ENCODE peak calls at places on chromosomes 1 and 21, in six cellular contexts. E is RWPE2, X is brain microvascular endothelial cell, L is foreskin fibroblast, S is choroid plexus epithelial cell, G is PC-9. B is an unnamed sample.
A peak's percentile ranks its signal among the peaks of the same experiment; 100 is the strongest.

GRCh38 chr1:30232288-30232899 is 491.0 kb downstream of the MATN1 start:
- DNase-seq in E (no peak), X (no peak), L (no peak), S (no peak), G (no peak), B (no peak)

GRCh38 chr1:3707298-3707938 is 44.8 kb upstream of the CCDC27 start:
- DNase-seq in E (no peak), X (no peak), L (peak; percentile 27), S (no peak), G (no peak), B (no peak)

GRCh38 chr1:203299180-203299579 is 6.1 kb upstream of the BTG2 start:
- DNase-seq in E (no peak), X (no peak), L (no peak), S (no peak), G (no peak), B (no peak)

GRCh38 chr1:209051598-209051997 is 531.9 kb upstream of the CAMK1G start:
- DNase-seq in E (no peak), X (no peak), L (no peak), S (no peak), G (peak; percentile 12), B (no peak)

GRCh38 chr1:55696181-55696580 is 481.0 kb upstream of the USP24 start:
- DNase-seq in E (no peak), X (peak; percentile 90), L (peak; percentile 96), S (peak; percentile 48), G (no peak), B (peak; percentile 78)

GRCh38 chr21:43737158-43737950 is 18.4 kb downstream of the PDXK start:
- DNase-seq in E (no peak), X (no peak), L (no peak), S (no peak), G (no peak), B (no peak)

GRCh38 chr21:43809346-43809799 is 20.0 kb downstream of the RRP1 start:
- DNase-seq in E (no peak), X (no peak), L (no peak), S (no peak), G (no peak), B (no peak)

GRCh38 chr1:192807221-192807967 is 1.4 kb upstream of the RGS2 start:
- DNase-seq in E (no peak), X (no peak), L (peak; percentile 32), S (peak; percentile 70), G (no peak), B (no peak)

GRCh38 chr1:6099297-6099696 is 53.6 kb downstream of the KCNAB2 start:
- DNase-seq in E (peak; percentile 50), X (no peak), L (no peak), S (no peak), G (no peak), B (no peak)

GRCh38 chr1:60388092-60388987 is 314.8 kb upstream of the C1orf87 start:
- DNase-seq in E (no peak), X (no peak), L (peak; percentile 32), S (peak; percentile 5), G (no peak), B (peak; percentile 61)

GRCh38 chr1:18109756-18110597 is 2.4 kb downstream of the IGSF21 start:
- DNase-seq in E (no peak), X (no peak), L (peak; percentile 31), S (no peak), G (no peak), B (no peak)

GRCh38 chr1:173408886-173409285 is 68.2 kb upstream of the PRDX6 start:
- DNase-seq in E (no peak), X (no peak), L (no peak), S (peak; percentile 38), G (no peak), B (no peak)

DNA sequence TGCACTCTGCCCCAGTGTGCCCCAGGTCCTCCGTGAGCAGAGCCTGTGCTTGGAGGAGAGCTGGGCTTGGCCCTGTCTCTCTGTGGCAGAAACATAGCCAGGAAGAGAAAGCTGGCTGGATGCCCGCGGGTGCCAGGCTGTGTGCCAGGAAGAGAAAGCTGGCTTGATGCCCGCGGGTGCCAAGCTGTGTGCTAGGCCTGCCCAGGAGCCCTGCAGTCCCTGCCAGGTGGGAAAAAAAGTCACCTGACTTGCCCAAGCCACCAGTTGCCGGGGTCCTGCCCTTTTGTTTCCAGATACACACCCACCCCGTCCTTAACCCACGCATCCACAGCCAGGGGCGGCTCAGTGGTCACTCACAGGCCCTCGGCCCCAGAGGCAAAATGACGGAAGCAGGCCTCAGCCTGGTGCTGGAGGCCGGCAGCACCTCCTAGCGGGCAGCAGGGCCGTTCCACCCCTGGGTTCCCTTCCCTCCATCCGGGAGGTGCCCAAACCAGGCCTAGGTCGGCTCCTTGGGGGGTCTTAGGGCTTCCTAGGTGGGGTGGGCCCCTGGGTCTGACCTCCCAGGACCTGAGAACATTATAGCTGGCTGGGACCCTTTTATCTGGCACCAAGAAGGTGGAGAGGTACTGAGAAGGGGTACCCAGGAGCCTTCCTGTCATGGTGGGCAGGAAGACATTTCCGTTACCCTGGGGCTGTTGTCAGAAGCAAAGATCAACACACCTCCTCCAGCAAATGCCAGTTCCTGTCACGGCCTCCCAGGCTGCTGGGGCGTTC is 9.1 kb downstream of the ITGB2 start:
- DNase-seq in E (no peak), X (no peak), L (no peak), S (no peak), G (peak; percentile 84), B (no peak)
- H3K4me3 ChIP-seq in E (no peak overlapping the region), X (no peak overlapping the region), L (no peak overlapping the region), S (no peak overlapping the region), G (no peak overlapping the region), B (no peak overlapping the region)

DNA sequence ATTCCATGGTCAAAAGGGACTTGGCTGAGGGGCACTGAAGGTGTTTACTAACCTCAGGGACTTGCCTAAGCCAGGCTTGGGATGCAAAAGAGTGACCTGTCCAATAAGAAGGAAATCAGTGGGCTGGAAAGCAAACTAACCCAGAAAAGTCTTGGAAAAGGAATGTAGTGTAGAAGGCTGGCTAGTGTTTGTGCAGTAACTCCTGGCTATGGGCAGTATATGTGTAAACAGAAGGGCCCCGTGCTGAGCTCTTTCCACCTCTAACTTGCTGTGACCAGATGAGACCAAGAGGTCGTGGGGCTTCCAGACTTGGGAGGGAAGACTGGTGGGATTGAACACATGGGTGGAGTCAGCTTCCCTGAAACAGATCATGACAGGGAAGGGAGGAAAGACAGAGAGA is 4.1 kb downstream of the MINDY1 start:
- DNase-seq in E (no peak), X (no peak), L (no peak), S (peak; percentile 53), G (no peak), B (no peak)
- H3K4me3 ChIP-seq in E (no peak overlapping the region), X (no peak overlapping the region), L (no peak overlapping the region), S (no peak overlapping the region), G (no peak overlapping the region), B (no peak overlapping the region)

GRCh38 chr1:202210370-202210769 is 16.8 kb downstream of the LGR6 start:
- DNase-seq in E (no peak), X (no peak), L (peak; percentile 56), S (peak; percentile 48), G (no peak), B (peak; percentile 1)

GRCh38 chr1:202208458-202208857 is 14.9 kb downstream of the LGR6 start:
- DNase-seq in E (no peak), X (no peak), L (no peak), S (no peak), G (no peak), B (no peak)

GRCh38 chr1:202204065-202204464 is 10.5 kb downstream of the LGR6 start:
- DNase-seq in E (no peak), X (no peak), L (no peak), S (no peak), G (no peak), B (no peak)

GRCh38 chr1:202205523-202206190 is 12.1 kb downstream of the LGR6 start:
- DNase-seq in E (no peak), X (no peak), L (no peak), S (peak; percentile 35), G (no peak), B (no peak)

GRCh38 chr1:202207292-202207691 is 13.7 kb downstream of the LGR6 start:
- DNase-seq in E (no peak), X (peak; percentile 69), L (peak; percentile 84), S (peak; percentile 80), G (no peak), B (peak; percentile 35)
- H3K4me3 ChIP-seq in E (no peak overlapping the region), X (no peak overlapping the region), L (no peak overlapping the region), S (no peak overlapping the region), G (no peak overlapping the region), B (no peak overlapping the region)

DNA sequence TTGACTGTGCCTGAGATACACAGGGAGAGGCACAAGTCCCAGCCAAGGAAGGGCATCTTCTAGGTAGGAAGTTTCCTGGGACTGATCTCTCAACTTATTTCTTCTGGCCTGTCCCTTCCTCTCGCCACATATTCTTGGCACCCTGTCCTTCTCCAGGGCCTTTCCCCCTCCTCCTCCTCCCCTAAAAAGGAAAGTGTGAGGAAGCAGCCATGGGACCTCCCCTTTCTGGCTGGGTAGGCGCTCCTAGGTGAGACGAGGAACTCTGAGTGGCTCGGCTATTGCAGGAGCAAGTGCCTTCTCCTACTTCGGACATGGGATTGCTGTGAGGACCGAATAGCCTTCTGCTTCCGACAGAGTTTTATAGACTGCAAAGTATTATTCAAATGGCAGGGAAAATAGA is 15.5 kb upstream of the MTARC2 start:
- DNase-seq in E (no peak), X (no peak), L (no peak), S (no peak), G (no peak), B (no peak)
- H3K4me3 ChIP-seq in E (no peak overlapping the region), X (no peak overlapping the region), L (no peak overlapping the region), S (no peak overlapping the region), G (no peak overlapping the region), B (no peak overlapping the region)

GRCh38 chr1:11847667-11848445 is at the start of gene NPPA:
- DNase-seq in E (no peak), X (no peak), L (peak; percentile 86), S (no peak), G (no peak), B (peak; percentile 13)

GRCh38 chr1:11851171-11851570 is 3.6 kb upstream of the NPPA start:
- DNase-seq in E (no peak), X (no peak), L (no peak), S (no peak), G (no peak), B (no peak)

GRCh38 chr1:11855430-11855829 is 3.3 kb downstream of the NPPB start:
- DNase-seq in E (no peak), X (no peak), L (no peak), S (no peak), G (no peak), B (no peak)

GRCh38 chr1:11845641-11846335 is 1.8 kb downstream of the NPPA start:
- DNase-seq in E (no peak), X (no peak), L (peak; percentile 44), S (peak; percentile 47), G (no peak), B (no peak)

DNA sequence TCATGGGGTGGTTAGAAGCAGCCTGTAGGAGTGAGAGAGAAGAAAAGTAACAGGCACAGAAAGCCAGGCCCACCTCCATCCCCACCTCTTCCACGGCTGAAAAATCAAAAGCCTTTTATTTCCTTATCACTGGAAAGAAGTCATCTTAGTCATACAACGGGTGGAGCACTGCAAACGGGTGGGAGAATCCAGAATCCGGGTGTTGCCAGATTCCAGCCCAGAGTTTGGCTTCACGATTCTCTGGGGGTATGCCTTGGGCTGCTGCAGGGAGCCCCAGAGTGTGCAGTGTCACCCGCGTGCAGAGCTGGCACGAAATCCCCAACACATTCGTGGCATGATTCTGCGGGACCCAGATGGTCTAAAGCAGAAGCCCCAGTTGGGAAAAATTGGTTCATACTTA is 2.5 kb upstream of the NPPA start:
- DNase-seq in E (no peak), X (no peak), L (no peak), S (no peak), G (no peak), B (no peak)
- H3K4me3 ChIP-seq in E (no peak overlapping the region), X (no peak overlapping the region), L (no peak overlapping the region), S (no peak overlapping the region), G (no peak overlapping the region), B (no peak overlapping the region)

B was measured in skeletal muscle cell.